ENCODE peak calls at places on chromosomes 2 and 18, in eight cellular contexts. One of them, this sample, is unnamed.

GRCh38 chr18:25055076-25055475 is 296.9 kb downstream of the ZNF521 start:
- DNase-seq in fibroblast of mammary gland: peak; percentile 80
- DNase-seq in stomach: no peak
- DNase-seq in heart left ventricle: no peak
- DNase-seq in transverse colon: no peak
- DNase-seq in body of pancreas: no peak
- DNase-seq in left lobe of liver: no peak
- DNase-seq in fibroblast of pulmonary artery: peak; percentile 28
- DNase-seq in this sample: no peak

GRCh38 chr18:55323051-55323994 is 264.7 kb downstream of the TCF4 start:
- DNase-seq in fibroblast of mammary gland: peak; percentile 84
- DNase-seq in stomach: no peak
- DNase-seq in heart left ventricle: no peak
- DNase-seq in transverse colon: no peak
- DNase-seq in body of pancreas: no peak
- DNase-seq in left lobe of liver: no peak
- DNase-seq in fibroblast of pulmonary artery: peak; percentile 53
- DNase-seq in this sample: no peak

GRCh38 chr2:144162652-144163051 is 357.3 kb downstream of the ZEB2 start:
- DNase-seq in fibroblast of mammary gland: no peak
- DNase-seq in stomach: peak; percentile 28
- DNase-seq in heart left ventricle: no peak
- DNase-seq in transverse colon: peak; percentile 25
- DNase-seq in body of pancreas: peak; percentile 52
- DNase-seq in left lobe of liver: no peak
- DNase-seq in fibroblast of pulmonary artery: no peak
- DNase-seq in this sample: peak; percentile 59

GRCh38 chr2:71558300-71559051 is 105.1 kb downstream of the DYSF start:
- DNase-seq in fibroblast of mammary gland: no peak
- DNase-seq in stomach: no peak
- DNase-seq in heart left ventricle: no peak
- DNase-seq in transverse colon: no peak
- DNase-seq in body of pancreas: peak; percentile 33
- DNase-seq in left lobe of liver: no peak
- DNase-seq in fibroblast of pulmonary artery: no peak
- DNase-seq in this sample: peak; percentile 87

GRCh38 chr2:128626758-128627515 is 308.3 kb upstream of the HS6ST1 start:
- DNase-seq in fibroblast of mammary gland: no peak
- DNase-seq in stomach: no peak
- DNase-seq in heart left ventricle: no peak
- DNase-seq in transverse colon: no peak
- DNase-seq in body of pancreas: no peak
- DNase-seq in left lobe of liver: no peak
- DNase-seq in fibroblast of pulmonary artery: no peak
- DNase-seq in this sample: no peak

GRCh38 chr2:143140864-143141637 is 11.8 kb downstream of the ARHGAP15 start:
- DNase-seq in fibroblast of mammary gland: no peak
- DNase-seq in stomach: no peak
- DNase-seq in heart left ventricle: no peak
- DNase-seq in transverse colon: no peak
- DNase-seq in body of pancreas: no peak
- DNase-seq in left lobe of liver: no peak
- DNase-seq in fibroblast of pulmonary artery: no peak
- DNase-seq in this sample: no peak

GRCh38 chr2:165162466-165162865 is 41.4 kb downstream of the SCN3A start:
- DNase-seq in fibroblast of mammary gland: no peak
- DNase-seq in stomach: no peak
- DNase-seq in heart left ventricle: no peak
- DNase-seq in transverse colon: no peak
- DNase-seq in body of pancreas: no peak
- DNase-seq in left lobe of liver: no peak
- DNase-seq in fibroblast of pulmonary artery: no peak
- DNase-seq in this sample: no peak

GRCh38 chr2:953975-954686 is 3.5 kb downstream of the SNTG2 start:
- DNase-seq in fibroblast of mammary gland: peak; percentile 23
- DNase-seq in stomach: no peak
- DNase-seq in heart left ventricle: no peak
- DNase-seq in transverse colon: no peak
- DNase-seq in body of pancreas: no peak
- DNase-seq in left lobe of liver: no peak
- DNase-seq in fibroblast of pulmonary artery: peak; percentile 32
- DNase-seq in this sample: no peak

GRCh38 chr2:226691265-226691664 is 108.4 kb downstream of the IRS1 start:
- DNase-seq in fibroblast of mammary gland: no peak
- DNase-seq in stomach: no peak
- DNase-seq in heart left ventricle: no peak
- DNase-seq in transverse colon: no peak
- DNase-seq in body of pancreas: no peak
- DNase-seq in left lobe of liver: no peak
- DNase-seq in fibroblast of pulmonary artery: no peak
- DNase-seq in this sample: no peak

GRCh38 chr2:29134933-29135332 is 19.7 kb downstream of the CLIP4 start:
- DNase-seq in fibroblast of mammary gland: peak; percentile 25
- DNase-seq in stomach: no peak
- DNase-seq in heart left ventricle: no peak
- DNase-seq in transverse colon: no peak
- DNase-seq in body of pancreas: no peak
- DNase-seq in left lobe of liver: no peak
- DNase-seq in fibroblast of pulmonary artery: no peak
- DNase-seq in this sample: no peak